ENCODE peak calls at places on chromosomes 4 and X, in six cellular contexts. Y, T, D, G, E and C are unnamed samples.

GRCh38 chr4:41339812-41340809 is 83.4 kb downstream of the UCHL1 start:
- DNase-seq in T (no peak), D (no peak), G (no peak), Y (no peak), E (peak), C (no peak)

GRCh38 chr4:87093443-87094123 is 126.8 kb downstream of the KLHL8 start:
- DNase-seq in G (peak), E (peak), T (no peak), D (no peak), Y (no peak), C (peak)

GRCh38 chrX:69133561-69134542 is 31.4 kb downstream of the PJA1 start:
- DNase-seq in G (no peak), T (no peak), Y (no peak), D (no peak), E (peak), C (peak)

GRCh38 chr4:184355111-184355604 is 119.2 kb downstream of the IRF2 start:
- DNase-seq in T (no peak), E (peak), G (peak), D (peak), Y (no peak), C (peak)

GRCh38 chr4:124389591-124389990 is 322.9 kb downstream of the ANKRD50 start:
- DNase-seq in G (no peak), T (no peak), E (no peak), Y (no peak), D (no peak), C (peak)

GRCh38 chr4:161916010-161916409 is 247.8 kb downstream of the FSTL5 start:
- DNase-seq in E (no peak), Y (no peak), D (no peak), G (no peak), T (no peak), C (no peak)

GRCh38 chr4:114659386-114660008 is 60.9 kb downstream of the UGT8 start:
- DNase-seq in T (peak), E (peak), Y (no peak), G (peak), D (peak), C (peak)

GRCh38 chr4:21046121-21046520 is 345.9 kb downstream of the PACRGL start:
- DNase-seq in T (no peak), E (peak), D (no peak), G (no peak), Y (no peak), C (peak)

GRCh38 chr4:113179996-113180395 is 130.5 kb downstream of the ANK2 start:
- DNase-seq in D (no peak), E (no peak), G (no peak), T (no peak), Y (no peak), C (peak)

GRCh38 chrX:499870-500364 is 113.2 kb upstream of the PPP2R3B start:
- DNase-seq in Y (no peak), E (no peak), G (no peak), T (no peak), D (no peak), C (no peak)

GRCh38 chr4:94523617-94524016 is 71.9 kb downstream of the PDLIM5 start:
- DNase-seq in G (no peak), D (no peak), E (no peak), T (no peak), Y (no peak), C (peak)

GRCh38 chrX:154323537-154323936 is 27.9 kb downstream of the TKTL1 start:
- DNase-seq in D (no peak), T (no peak), E (no peak), Y (no peak), G (no peak), C (no peak)

GRCh38 chr4:152166567-152166966 is 369.3 kb downstream of the FBXW7 start:
- DNase-seq in Y (no peak), T (no peak), D (no peak), E (no peak), G (no peak), C (peak)

GRCh38 chrX:123108513-123109427 is 75.3 kb upstream of the GRIA3 start:
- DNase-seq in D (no peak), G (no peak), T (no peak), E (no peak), Y (no peak), C (peak)

GRCh38 chrX:17376381-17377046 is 1.5 kb downstream of the NHS start:
- DNase-seq in Y (no peak), E (no peak), T (no peak), G (peak), D (no peak), C (no peak)

GRCh38 chrX:12210921-12211320 is 72.6 kb downstream of the FRMPD4 start:
- DNase-seq in D (no peak), T (no peak), Y (no peak), E (peak), G (no peak), C (peak)

GRCh38 chr4:177339794-177340374 is 30.2 kb downstream of the NEIL3 start:
- DNase-seq in G (no peak), T (no peak), D (no peak), Y (no peak), E (peak), C (peak)

GRCh38 chr4:110211007-110211769 is 12.8 kb upstream of the ELOVL6 start:
- DNase-seq in D (no peak), G (no peak), E (peak), Y (no peak), T (no peak), C (peak)

GRCh38 chrX:153723351-153724251 is 586 bp downstream of the BCAP31 start:
- DNase-seq in Y (peak), D (no peak), E (peak), T (peak), G (no peak), C (peak)

GRCh38 chr4:113499166-113499565 is 262.4 kb downstream of the CAMK2D start:
- DNase-seq in E (no peak), T (no peak), Y (no peak), G (no peak), D (no peak), C (no peak)

GRCh38 chr4:17030543-17030942 is 132.1 kb upstream of the LDB2 start:
- DNase-seq in Y (no peak), E (peak), T (no peak), G (no peak), D (no peak), C (peak)

GRCh38 chr4:130478406-130478805 is 1382.5 kb downstream of the C4orf33 start:
- DNase-seq in D (no peak), T (no peak), Y (no peak), E (peak), G (no peak), C (peak)

GRCh38 chr4:126851391-126851790 is 781.4 kb upstream of the INTU start:
- DNase-seq in Y (no peak), G (no peak), E (peak), D (no peak), T (no peak), C (no peak)

GRCh38 chr4:39975488-39976089 is 2.1 kb downstream of the PDS5A start:
- DNase-seq in Y (no peak), D (no peak), T (no peak), G (no peak), E (peak), C (no peak)

GRCh38 chrX:153724252-153725038 is at the start of the genes ABCD1 and BCAP31:
- DNase-seq in E (peak), G (peak), T (peak), D (peak), Y (peak), C (peak)

GRCh38 chrX:14095702-14096101 is 66.0 kb upstream of the GEMIN8 start:
- DNase-seq in Y (no peak), T (no peak), G (no peak), E (peak), D (no peak), C (peak)

GRCh38 chr4:88750369-88750768 is 52.7 kb upstream of the NAP1L5 start:
- DNase-seq in G (no peak), E (no peak), Y (no peak), D (no peak), T (no peak), C (no peak)

GRCh38 chr4:128379860-128380259 is 92.2 kb upstream of the PGRMC2 start:
- DNase-seq in Y (peak), T (peak), G (no peak), E (peak), D (no peak), C (no peak)

GRCh38 chrX:152936306-152936705 is 38.4 kb downstream of the ZNF185 start:
- DNase-seq in D (no peak), E (no peak), G (no peak), T (no peak), Y (no peak), C (no peak)

GRCh38 chr4:13481569-13481968 is 2.6 kb downstream of the RAB28 start:
- DNase-seq in G (no peak), D (no peak), T (no peak), E (peak), Y (no peak), C (peak)

GRCh38 chr4:44425614-44426208 is 22.9 kb downstream of the KCTD8 start:
- DNase-seq in Y (no peak), T (no peak), D (no peak), G (no peak), E (peak), C (peak)
- TF ChIP-seq CTCF in Y (peak), T (peak), D (no peak), G (peak), E (peak), C (peak)

GRCh38 chr4:99564921-99565320 is 1.1 kb upstream of the TRMT10A start:
- DNase-seq in D (no peak), Y (no peak), G (no peak), E (no peak), T (no peak), C (no peak)

DNA sequence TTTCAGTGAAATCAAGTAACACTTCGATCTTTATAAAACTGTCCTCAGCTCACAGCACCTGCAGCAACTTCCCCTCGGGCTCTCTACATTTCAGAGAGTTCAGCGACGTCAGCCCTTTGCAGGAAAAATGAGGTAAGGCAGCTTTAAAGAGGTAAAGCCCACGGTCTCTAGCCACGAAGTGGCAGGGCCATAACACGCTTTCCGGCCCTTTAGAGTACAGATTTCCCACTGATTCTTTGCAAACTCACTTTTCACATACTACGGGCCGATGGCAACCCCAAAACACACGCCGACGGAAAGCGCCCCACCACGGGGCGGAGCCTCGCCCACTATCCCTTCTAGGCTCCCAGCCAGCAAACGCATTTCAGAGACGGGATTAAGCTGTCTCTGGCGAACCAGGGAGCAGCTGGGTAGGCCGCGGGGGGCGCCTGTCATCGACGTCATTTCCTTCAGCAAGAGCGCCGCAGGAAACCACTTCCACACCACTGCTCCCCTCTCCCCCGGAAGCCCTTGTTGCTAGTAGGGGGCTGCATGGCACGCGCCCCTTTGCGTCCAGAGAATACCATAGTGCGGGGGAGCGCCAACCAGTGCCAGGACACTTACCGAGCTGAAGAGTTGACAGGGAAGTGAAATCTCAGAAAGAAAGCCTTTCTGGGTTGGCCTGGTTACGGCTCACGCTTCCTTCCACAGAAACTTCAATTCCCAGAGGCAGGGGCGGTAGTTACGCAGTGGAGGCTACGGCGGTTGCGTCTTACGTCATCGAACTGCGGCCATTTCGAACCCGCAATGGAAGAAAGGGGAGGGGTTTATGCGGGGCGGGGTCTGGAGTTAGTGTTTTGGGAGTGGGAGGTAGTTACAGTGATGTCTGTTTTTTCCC is at the start of gene TRMT10A:
- DNase-seq in Y (peak), D (peak), T (peak), E (peak), G (peak), C (peak)
- H3K4me3 ChIP-seq in Y (peak), D (peak), T (peak), E (peak), G (peak), C (peak)

GRCh38 chr4:109162759-109163158 is 139.7 kb downstream of the COL25A1 start:
- DNase-seq in G (no peak), D (no peak), T (no peak), Y (no peak), E (no peak), C (no peak)
- TF ChIP-seq CTCF in G (no peak), D (no peak), T (no peak), Y (no peak), E (no peak), C (no peak)

GRCh38 chr4:53705151-53705764 is 114.0 kb upstream of the LNX1 start:
- DNase-seq in D (no peak), E (no peak), Y (no peak), T (no peak), G (peak), C (no peak)

GRCh38 chr4:53704329-53704728 is 113.0 kb upstream of the LNX1 start:
- DNase-seq in T (no peak), G (no peak), Y (no peak), D (no peak), E (no peak), C (no peak)

GRCh38 chr4:53702334-53703266 is 111.3 kb upstream of the LNX1 start:
- DNase-seq in Y (peak), T (peak), G (peak), E (peak), D (peak), C (peak)

GRCh38 chr4:53705972-53706371 is 114.7 kb upstream of the LNX1 start:
- DNase-seq in D (no peak), E (no peak), T (no peak), Y (no peak), G (no peak), C (no peak)

DNA sequence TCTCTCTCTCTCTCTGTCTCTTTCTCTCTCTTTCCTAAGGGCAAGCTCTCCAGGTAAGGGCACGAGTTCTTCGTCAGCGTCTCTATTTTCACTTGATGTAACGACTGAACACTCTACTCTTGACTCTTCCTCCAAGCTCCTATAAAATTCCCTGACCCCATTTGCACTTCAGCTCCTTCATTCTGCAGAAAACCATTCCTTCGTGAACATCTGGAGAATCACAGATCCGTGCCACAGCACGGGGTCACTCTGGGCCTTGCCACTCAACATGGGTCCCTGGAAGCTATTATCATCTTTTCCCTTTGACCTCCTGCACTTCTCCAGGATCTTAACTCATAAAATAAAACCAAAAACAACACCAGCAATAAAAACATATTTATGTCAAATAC is 112.0 kb upstream of the LNX1 start:
- DNase-seq in E (no peak), T (no peak), D (no peak), Y (no peak), G (no peak), C (no peak)
- H3K4me3 ChIP-seq in E (no peak), T (no peak), D (no peak), Y (peak), G (no peak), C (no peak)

GRCh38 chrX:97310373-97310772 is 426.7 kb downstream of the RPA4 start:
- DNase-seq in E (peak), T (no peak), Y (no peak), D (no peak), G (no peak), C (peak)

GRCh38 chrX:97320305-97320704 is 436.6 kb downstream of the RPA4 start:
- DNase-seq in G (no peak), Y (no peak), E (no peak), T (peak), D (no peak), C (no peak)

GRCh38 chrX:97314348-97314747 is 430.6 kb downstream of the RPA4 start:
- DNase-seq in G (no peak), E (no peak), Y (no peak), D (no peak), T (no peak), C (no peak)

GRCh38 chrX:97311066-97311778 is 427.5 kb downstream of the RPA4 start:
- DNase-seq in E (no peak), Y (no peak), D (no peak), T (no peak), G (no peak), C (no peak)

GRCh38 chrX:97315939-97316338 is 432.2 kb downstream of the RPA4 start:
- DNase-seq in T (no peak), D (no peak), Y (no peak), G (no peak), E (no peak), C (no peak)
- TF ChIP-seq CTCF in T (peak), D (no peak), Y (peak), G (peak), E (no peak), C (no peak)

DNA sequence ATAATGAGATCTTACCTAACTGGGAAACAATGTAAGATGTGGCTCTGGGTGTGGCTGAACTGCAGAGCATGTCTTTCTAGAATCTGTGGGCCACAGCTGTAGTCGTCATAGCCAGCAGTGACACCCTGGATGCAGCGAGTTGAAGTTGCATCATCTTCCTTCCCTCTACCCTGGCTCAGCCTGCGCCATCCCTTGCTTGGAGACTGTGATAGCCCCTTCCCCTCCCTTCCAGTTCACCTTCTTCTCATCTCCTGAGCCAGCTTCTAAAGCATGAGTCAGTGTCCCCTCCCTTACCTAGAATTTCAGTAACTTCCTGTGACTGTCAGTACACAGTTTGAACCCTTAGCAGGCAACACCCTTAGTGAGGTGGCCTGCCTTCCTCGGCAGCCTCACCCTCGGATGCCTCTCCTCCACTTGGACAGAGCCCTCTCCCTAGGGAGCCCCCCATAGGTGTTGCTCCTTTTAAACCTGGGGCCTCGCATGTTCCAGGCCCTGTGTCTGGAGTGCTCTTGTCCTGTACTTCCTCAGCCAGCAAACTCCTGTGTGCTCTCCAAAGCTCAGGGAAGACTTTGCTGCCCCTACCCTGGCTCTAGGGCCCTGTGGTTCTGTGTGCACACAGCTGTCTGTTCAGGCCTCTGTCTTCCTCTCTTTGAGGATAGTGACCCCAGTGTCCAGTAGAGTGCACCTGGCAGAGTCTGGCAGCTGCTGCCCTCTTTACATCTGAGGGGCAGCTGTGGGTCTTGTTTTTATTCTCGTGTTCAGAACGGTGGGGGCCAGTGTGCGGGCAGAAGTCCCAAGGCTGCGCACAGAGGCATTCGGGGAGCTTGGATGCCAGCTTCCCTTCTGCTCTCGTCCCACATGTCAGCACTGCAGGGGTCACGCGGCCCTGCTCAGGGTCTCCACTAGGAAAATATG is 43.7 kb upstream of the TADA2B start:
- DNase-seq in G (no peak), E (no peak), Y (no peak), D (no peak), T (no peak), C (peak)
- H3K4me3 ChIP-seq in G (no peak), E (no peak), Y (no peak), D (no peak), T (no peak), C (no peak)

GRCh38 chr4:1285790-1286553 is 3.7 kb upstream of the MAEA start:
- DNase-seq in T (no peak), D (no peak), G (no peak), Y (no peak), E (peak), C (no peak)
- TF ChIP-seq CTCF in T (no peak), D (no peak), G (peak), Y (no peak), E (no peak), C (peak)

DNA sequence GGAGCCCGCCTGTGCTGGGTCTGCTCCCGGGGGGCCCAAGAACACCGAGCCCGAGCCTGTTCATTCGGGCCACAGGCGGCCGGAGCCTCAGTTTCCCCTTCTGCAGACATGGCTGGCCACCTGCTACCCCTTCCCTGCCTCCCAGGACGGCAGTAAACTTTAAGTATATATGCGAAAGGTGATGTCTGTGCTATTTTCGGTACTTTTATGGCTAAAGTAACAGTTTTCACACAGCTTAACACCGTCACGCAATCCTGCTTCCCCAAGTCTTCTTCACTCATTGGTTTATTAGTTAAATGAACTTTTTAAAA is 464 bp downstream of the ANAPC4 start:
- DNase-seq in T (peak), G (no peak), Y (peak), D (no peak), E (no peak), C (peak)
- H3K4me3 ChIP-seq in T (peak), G (peak), Y (peak), D (peak), E (peak), C (peak)

GRCh38 chr4:125526420-125526819 is 211.7 kb downstream of the FAT4 start:
- DNase-seq in E (no peak), G (no peak), Y (no peak), T (no peak), D (no peak), C (no peak)
- TF ChIP-seq CTCF in E (peak), G (no peak), Y (peak), T (no peak), D (no peak), C (no peak)